ENCODE peak calls at places on chromosomes 6 and 20, in six cellular contexts. Y, M, O, Q, X and J are unnamed samples. For H3K27me3 and H3K36me3, the result is how much of the 10 kb centered on the place peaks cover.

GRCh38 chr6:121335111-121336008 is 1.1 kb upstream of the TBC1D32 start:
- DNase-seq in X (no peak), Y (no peak), Q (no peak), M (no peak), O (no peak), J (no peak)

GRCh38 chr6:36127462-36128016 is 2.8 kb upstream of the MAPK13 start:
- DNase-seq in X (peak), O (no peak), M (peak), Q (peak), Y (peak), J (peak)

GRCh38 chr20:48143435-48144081 is 358.3 kb upstream of the SULF2 start:
- DNase-seq in M (no peak), Q (no peak), Y (no peak), O (no peak), X (no peak), J (no peak)

GRCh38 chr6:160015778-160016684 is 47.1 kb downstream of the IGF2R start:
- DNase-seq in Y (no peak), O (no peak), Q (no peak), M (no peak), X (no peak), J (no peak)

GRCh38 chr6:37007340-37008043 is 2.0 kb downstream of the FGD2 start:
- DNase-seq in Q (no peak), Y (no peak), M (peak), X (no peak), O (no peak), J (no peak)

GRCh38 chr6:108621117-108621516 is 60.4 kb downstream of the FOXO3 start:
- DNase-seq in Q (peak), O (no peak), M (peak), Y (peak), X (peak), J (no peak)

GRCh38 chr6:84260186-84260585 is 32.7 kb upstream of the CEP162 start:
- DNase-seq in M (no peak), Y (no peak), O (no peak), Q (no peak), X (no peak), J (no peak)

GRCh38 chr6:151063339-151063738 is 176.4 kb upstream of the AKAP12 start:
- DNase-seq in X (no peak), Y (peak), Q (peak), M (peak), O (no peak), J (no peak)

GRCh38 chr6:127939442-127940066 is 38.7 kb upstream of the THEMIS start:
- DNase-seq in M (peak), X (peak), Y (no peak), O (no peak), Q (peak), J (no peak)

GRCh38 chr20:50478162-50479036 is 31.8 kb upstream of the PTPN1 start:
- DNase-seq in Q (peak), M (peak), X (no peak), O (peak), Y (peak), J (peak)

GRCh38 chr6:146339716-146340115 is 203.9 kb upstream of the RAB32 start:
- DNase-seq in M (peak), Q (peak), Y (no peak), O (no peak), X (no peak), J (no peak)

GRCh38 chr6:110518281-110518623 is 41.8 kb upstream of the SLC22A16 start:
- DNase-seq in O (peak), X (no peak), M (peak), Y (peak), Q (no peak), J (peak)

GRCh38 chr6:11161031-11161966 is 49.8 kb upstream of the ERVFRD-1 start:
- DNase-seq in M (peak), X (no peak), O (no peak), Q (peak), Y (peak), J (no peak)

GRCh38 chr6:99334526-99335127 is 14.8 kb downstream of the FAXC start:
- DNase-seq in O (peak), Q (peak), Y (peak), M (peak), X (no peak), J (peak)

GRCh38 chr6:126546771-126547170 is 206.9 kb downstream of the CENPW start:
- DNase-seq in Q (peak), M (peak), X (peak), Y (peak), O (no peak), J (no peak)

GRCh38 chr6:54361188-54361587 is 52.9 kb downstream of the TINAG start:
- DNase-seq in Y (no peak), X (no peak), M (no peak), Q (peak), O (no peak), J (no peak)

GRCh38 chr20:49430320-49430719 is 52.1 kb downstream of the KCNB1 start:
- DNase-seq in O (no peak), Y (no peak), X (no peak), M (no peak), Q (no peak), J (no peak)

GRCh38 chr20:36501367-36502006 is 39.8 kb upstream of the MYL9 start:
- DNase-seq in Y (no peak), M (no peak), O (no peak), Q (no peak), X (no peak), J (no peak)

GRCh38 chr6:10890151-10890550 is 3.3 kb downstream of the SYCP2L start:
- DNase-seq in Q (no peak), Y (no peak), M (no peak), X (no peak), O (no peak), J (no peak)

GRCh38 chr20:17449039-17449438 is 82.1 kb downstream of the BFSP1 start:
- DNase-seq in X (no peak), M (peak), Y (no peak), O (no peak), Q (no peak), J (no peak)

GRCh38 chr20:17457064-17457463 is 74.1 kb downstream of the BFSP1 start:
- DNase-seq in Y (no peak), O (no peak), X (no peak), M (no peak), Q (no peak), J (no peak)

GRCh38 chr20:17456226-17456625 is 75.0 kb downstream of the BFSP1 start:
- DNase-seq in Y (no peak), Q (no peak), X (no peak), M (no peak), O (no peak), J (no peak)

GRCh38 chr20:17452441-17452840 is 78.7 kb downstream of the BFSP1 start:
- DNase-seq in Y (no peak), Q (no peak), X (no peak), M (no peak), O (no peak), J (peak)

GRCh38 chr20:17453592-17453991 is 77.6 kb downstream of the BFSP1 start:
- DNase-seq in O (no peak), Q (no peak), M (no peak), X (no peak), Y (no peak), J (no peak)
- H3K27me3 ChIP-seq in O (under half), Q (under half), M (half or more), X (under half), Y (under half), J (under half)

DNA sequence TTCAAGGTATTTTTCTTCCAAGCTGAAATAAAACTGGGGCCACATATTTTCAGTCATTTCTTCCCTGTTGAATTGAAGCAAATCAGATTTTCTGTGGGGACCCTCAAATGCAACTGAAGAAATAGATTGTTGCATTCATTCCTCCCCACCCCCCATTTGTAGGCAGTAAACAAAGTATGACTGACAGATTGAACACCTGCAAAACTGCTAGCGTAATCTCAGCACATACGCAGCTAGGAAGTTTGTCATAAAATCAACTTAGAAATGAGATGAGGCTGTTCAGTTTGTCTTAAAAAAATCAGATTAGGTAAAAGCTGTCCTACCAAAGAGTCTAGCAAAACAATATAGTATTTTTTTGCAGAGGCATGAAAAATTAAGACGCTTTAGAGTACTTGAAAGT is 8.9 kb downstream of the GZF1 start:
- DNase-seq in Q (no peak), X (no peak), M (no peak), Y (no peak), O (no peak), J (no peak)
- H3K36me3 ChIP-seq in Q (under half), X (under half), M (half or more), Y (under half), O (under half), J (under half)

GRCh38 chr6:166008441-166009369 is 158.9 kb downstream of the TBXT start:
- DNase-seq in O (peak), Y (peak), Q (no peak), M (no peak), X (no peak), J (peak)

GRCh38 chr6:166010585-166010984 is 157.1 kb downstream of the TBXT start:
- DNase-seq in Y (no peak), X (no peak), O (peak), M (no peak), Q (no peak), J (no peak)

GRCh38 chr6:166007349-166008263 is 160.0 kb downstream of the TBXT start:
- DNase-seq in Y (peak), O (peak), Q (no peak), M (no peak), X (no peak), J (peak)

GRCh38 chr6:166009385-166010031 is 158.1 kb downstream of the TBXT start:
- DNase-seq in Q (no peak), M (no peak), Y (no peak), X (no peak), O (no peak), J (no peak)

DNA sequence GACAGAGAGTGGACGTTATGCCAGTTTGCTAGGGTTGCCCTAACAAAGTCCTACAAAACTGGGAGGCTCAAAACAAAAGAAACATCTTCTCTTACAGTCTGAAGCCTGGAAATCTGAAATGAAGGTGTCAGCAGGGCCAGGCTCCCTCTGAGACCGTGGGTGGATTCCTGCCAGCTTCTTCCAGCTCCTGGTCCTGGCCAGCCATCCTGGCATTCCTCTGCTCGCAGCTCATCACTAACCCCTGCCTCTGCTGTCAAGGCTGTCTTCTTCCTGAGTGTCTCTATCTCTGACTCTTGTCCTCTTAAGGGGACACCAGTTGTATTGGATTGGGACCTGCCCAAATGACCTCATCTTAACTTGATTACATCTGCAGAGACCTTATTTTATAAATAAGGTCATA is 157.5 kb downstream of the TBXT start:
- DNase-seq in O (no peak), X (no peak), M (no peak), Y (no peak), Q (no peak), J (no peak)
- H3K27me3 ChIP-seq in O (half or more), X (under half), M (under half), Y (under half), Q (under half), J (half or more)

GRCh38 chr6:43544461-43544860 is 27.6 kb downstream of the POLR1C start:
- DNase-seq in M (no peak), Y (no peak), X (no peak), O (no peak), Q (no peak), J (no peak)

GRCh38 chr6:43541774-43542471 is 25.0 kb downstream of the POLR1C start:
- DNase-seq in Q (no peak), Y (no peak), M (no peak), X (no peak), O (no peak), J (no peak)

GRCh38 chr6:43547202-43547601 is 28.6 kb downstream of the XPO5 start:
- DNase-seq in Y (no peak), X (no peak), Q (no peak), M (no peak), O (no peak), J (no peak)
- H3K36me3 ChIP-seq in Y (half or more), X (under half), Q (under half), M (half or more), O (half or more), J (half or more)

DNA sequence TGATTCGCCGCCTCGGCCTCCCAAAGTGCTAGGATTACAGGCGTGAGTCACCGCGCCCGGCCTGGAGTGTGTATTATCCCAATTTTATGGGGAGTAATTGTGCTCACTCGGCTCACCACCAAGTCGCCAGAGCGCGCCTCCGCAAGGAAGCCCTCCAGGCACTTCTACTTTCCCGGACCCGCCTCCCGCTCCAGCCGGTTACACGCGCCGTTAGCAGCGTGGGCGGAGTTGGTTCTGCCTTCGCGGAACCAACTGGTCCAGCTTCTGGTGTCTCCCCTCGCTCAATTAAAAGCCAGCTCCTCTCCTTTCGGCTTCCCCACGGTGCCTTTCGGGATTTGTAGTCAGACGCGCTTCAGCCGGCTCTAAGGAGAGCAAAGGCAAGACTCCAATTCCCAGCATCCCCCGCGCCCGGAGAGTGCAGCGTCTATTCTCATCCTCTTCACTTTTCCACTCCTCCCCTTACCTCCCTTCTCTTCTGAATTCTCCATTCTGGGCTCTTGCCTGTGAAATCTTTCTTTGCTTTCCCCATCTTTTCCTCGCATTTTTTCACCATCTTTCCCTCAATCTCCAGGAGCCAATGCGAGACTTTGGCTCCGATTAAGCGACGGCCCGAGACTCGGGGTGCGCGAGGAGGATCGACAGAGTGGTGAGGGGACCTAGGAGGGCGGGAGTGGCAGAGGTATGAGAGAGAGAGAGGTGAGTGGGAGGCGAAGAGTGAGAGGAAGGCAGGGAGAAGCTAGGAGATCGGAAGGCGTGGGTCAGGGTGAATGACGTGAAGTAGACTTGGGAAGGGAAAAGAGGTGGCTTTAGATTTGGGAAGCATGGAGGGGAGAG is at the start of gene GTF2H4:
- DNase-seq in X (peak), Y (peak), Q (peak), M (peak), O (peak), J (peak)
- H3K27me3 ChIP-seq in X (under half), Y (under half), Q (under half), M (under half), O (under half), J (under half)

GRCh38 chr20:54103067-54103761 is 32.8 kb upstream of the BCAS1 start:
- DNase-seq in Q (peak), O (peak), Y (peak), M (peak), X (no peak), J (peak)
- H3K36me3 ChIP-seq in Q (under half), O (under half), Y (under half), M (under half), X (under half), J (under half)

DNA sequence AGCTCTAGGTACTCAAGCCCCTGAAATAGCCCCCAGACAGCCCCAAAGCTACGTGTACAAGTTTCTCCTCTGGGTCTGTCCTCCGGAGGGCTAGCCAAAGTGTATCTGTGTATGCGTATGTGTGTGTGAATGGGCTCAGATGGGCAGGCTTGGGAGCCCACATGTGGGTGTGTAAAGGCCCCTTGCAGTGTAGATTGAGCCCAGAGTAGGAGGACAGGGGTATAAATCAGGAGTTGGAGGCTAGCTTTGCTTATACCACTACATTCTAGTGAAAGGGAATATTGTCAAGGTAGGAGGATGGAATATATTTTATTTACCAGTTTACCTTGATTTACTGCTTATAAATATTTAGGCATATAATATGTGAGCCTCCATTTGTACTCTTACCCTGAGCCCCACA is 9.0 kb upstream of the MAP3K7 start:
- DNase-seq in Y (no peak), X (no peak), M (no peak), O (no peak), Q (no peak), J (no peak)
- H3K27me3 ChIP-seq in Y (under half), X (under half), M (under half), O (under half), Q (under half), J (under half)